ENCODE peak calls at places on chromosomes 4 and X, in six cellular contexts. X, S, D, C, U and A are unnamed samples.

GRCh38 chr4:15714616-15715015 is 11.8 kb downstream of the BST1 start:
- DNase-seq in X (no peak), S (no peak), D (no peak), C (peak; percentile 34), U (no peak), A (no peak)

GRCh38 chrX:97984641-97985040 is 1100.9 kb downstream of the RPA4 start:
- DNase-seq in X (no peak), S (no peak), D (no peak), C (no peak), U (no peak), A (no peak)

GRCh38 chr4:158032733-158033415 is 140.0 kb downstream of the GASK1B start:
- DNase-seq in X (no peak), S (no peak), D (no peak), C (no peak), U (no peak), A (no peak)

GRCh38 chrX:103063191-103063845 is 653 bp downstream of the BEX1 start:
- DNase-seq in X (no peak), S (peak; percentile 7), D (peak; percentile 9), C (no peak), U (no peak), A (no peak)

GRCh38 chrX:44306336-44306735 is 37.1 kb downstream of the EFHC2 start:
- DNase-seq in X (no peak), S (no peak), D (no peak), C (no peak), U (no peak), A (no peak)

GRCh38 chrX:134949271-134949670 is 41.5 kb upstream of the SMIM10 start:
- DNase-seq in X (no peak), S (no peak), D (peak; percentile 69), C (no peak), U (no peak), A (no peak)

GRCh38 chr4:3329887-3330286 is 37.1 kb downstream of the RGS12 start:
- DNase-seq in X (no peak), S (no peak), D (no peak), C (no peak), U (no peak), A (no peak)

GRCh38 chr4:175999944-176000343 is 65.7 kb upstream of the WDR17 start:
- DNase-seq in X (no peak), S (no peak), D (no peak), C (no peak), U (no peak), A (no peak)

GRCh38 chr4:147138171-147138570 is 192.5 kb upstream of the TTC29 start:
- DNase-seq in X (no peak), S (no peak), D (no peak), C (no peak), U (no peak), A (no peak)

GRCh38 chr4:111689214-111689613 is 456.0 kb upstream of the FAM241A start:
- DNase-seq in X (no peak), S (no peak), D (no peak), C (no peak), U (no peak), A (no peak)

GRCh38 chr4:181548873-181549541 is 694.2 kb upstream of the TENM3 start:
- DNase-seq in X (no peak), S (peak; percentile 10), D (peak; percentile 1), C (no peak), U (no peak), A (no peak)

GRCh38 chrX:154486052-154486395 is 391 bp downstream of the UBL4A start:
- DNase-seq in X (no peak), S (no peak), D (no peak), C (peak; percentile 27), U (no peak), A (no peak)

GRCh38 chr4:129379429-129379828 is 283.5 kb downstream of the C4orf33 start:
- DNase-seq in X (no peak), S (no peak), D (no peak), C (no peak), U (no peak), A (no peak)

GRCh38 chrX:48945517-48946348 is 11.7 kb downstream of the OTUD5 start:
- DNase-seq in X (no peak), S (no peak), D (peak; percentile 40), C (peak; percentile 33), U (no peak), A (no peak)

GRCh38 chrX:15465896-15466651 is 27.1 kb downstream of the PIR start:
- DNase-seq in X (no peak), S (no peak), D (no peak), C (no peak), U (no peak), A (no peak)

GRCh38 chr4:84878090-84878489 is 88.4 kb downstream of the WDFY3 start:
- DNase-seq in X (no peak), S (no peak), D (no peak), C (no peak), U (no peak), A (no peak)

GRCh38 chrX:63128509-63128908 is 222.6 kb downstream of the SPIN4 start:
- DNase-seq in X (no peak), S (no peak), D (peak; percentile 11), C (no peak), U (peak; percentile 53), A (no peak)

GRCh38 chr4:102554482-102554881 is 53.3 kb downstream of the NFKB1 start:
- DNase-seq in X (no peak), S (no peak), D (no peak), C (no peak), U (no peak), A (no peak)

GRCh38 chrX:153768311-153769157 is 4.5 kb downstream of the PLXNB3 start:
- DNase-seq in X (peak; percentile 23), S (no peak), D (no peak), C (no peak), U (no peak), A (peak; percentile 11)

GRCh38 chr4:76780781-76781697 is 116.9 kb downstream of the SOWAHB start:
- DNase-seq in X (no peak), S (no peak), D (no peak), C (no peak), U (no peak), A (no peak)

GRCh38 chrX:57137481-57137880 is 284 bp upstream of the SPIN2A start:
- DNase-seq in X (no peak), S (no peak), D (no peak), C (no peak), U (no peak), A (no peak)

GRCh38 chr4:47528651-47529050 is 43.6 kb downstream of the ATP10D start:
- DNase-seq in X (no peak), S (no peak), D (no peak), C (no peak), U (no peak), A (no peak)

GRCh38 chr4:147578057-147578476 is 39.1 kb upstream of the TMEM184C start:
- DNase-seq in X (no peak), S (no peak), D (peak; percentile 3), C (no peak), U (no peak), A (no peak)

GRCh38 chrX:115535844-115536243 is 25.1 kb upstream of the PLS3 start:
- DNase-seq in X (no peak), S (no peak), D (no peak), C (no peak), U (no peak), A (no peak)

DNA sequence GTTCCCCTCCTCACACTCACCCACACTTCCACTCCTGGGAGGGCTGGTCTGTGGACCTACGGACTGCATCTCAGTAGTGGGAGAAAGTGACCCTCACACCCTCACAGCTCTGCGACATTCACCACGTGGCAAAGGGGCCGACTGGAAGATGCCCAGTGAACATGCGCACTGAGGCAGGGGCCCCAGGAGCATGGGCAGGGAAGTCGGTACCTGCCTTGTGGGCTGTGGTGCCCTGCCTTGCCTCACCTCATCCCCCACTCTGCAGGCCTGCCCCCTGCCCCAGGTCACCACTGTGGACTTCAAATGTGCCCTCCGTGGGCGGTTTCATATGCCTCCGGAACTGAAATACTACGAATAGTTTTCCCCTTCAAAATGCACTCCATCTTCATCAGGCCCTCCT is 46.2 kb upstream of the XAGE1B start:
- DNase-seq in X (no peak), S (no peak), D (no peak), C (no peak), U (no peak), A (no peak)
- TF ChIP-seq TAF1 in X (no peak), S (no peak), D (no peak), C (no peak), U (no peak), A (no peak)

GRCh38 chr4:108411836-108412235 is 208.5 kb upstream of the RPL34 start:
- DNase-seq in X (no peak), S (no peak), D (no peak), C (no peak), U (no peak), A (no peak)
- TF ChIP-seq POLR2A in X (no peak), S (no peak), D (no peak), C (no peak), U (no peak), A (no peak)

GRCh38 chr4:159768011-159768410 is 665.1 kb downstream of the RAPGEF2 start:
- DNase-seq in X (no peak), S (no peak), D (no peak), C (no peak), U (no peak), A (no peak)
- TF ChIP-seq TAF1 in X (no peak), S (no peak), D (no peak), C (no peak), U (no peak), A (no peak)

GRCh38 chrX:81120936-81121351 is 80.8 kb downstream of the HMGN5 start:
- DNase-seq in X (no peak), S (no peak), D (peak; percentile 18), C (peak; percentile 15), U (peak; percentile 30), A (no peak)

GRCh38 chrX:81120270-81120935 is 81.3 kb downstream of the HMGN5 start:
- DNase-seq in X (no peak), S (no peak), D (no peak), C (no peak), U (no peak), A (no peak)

DNA sequence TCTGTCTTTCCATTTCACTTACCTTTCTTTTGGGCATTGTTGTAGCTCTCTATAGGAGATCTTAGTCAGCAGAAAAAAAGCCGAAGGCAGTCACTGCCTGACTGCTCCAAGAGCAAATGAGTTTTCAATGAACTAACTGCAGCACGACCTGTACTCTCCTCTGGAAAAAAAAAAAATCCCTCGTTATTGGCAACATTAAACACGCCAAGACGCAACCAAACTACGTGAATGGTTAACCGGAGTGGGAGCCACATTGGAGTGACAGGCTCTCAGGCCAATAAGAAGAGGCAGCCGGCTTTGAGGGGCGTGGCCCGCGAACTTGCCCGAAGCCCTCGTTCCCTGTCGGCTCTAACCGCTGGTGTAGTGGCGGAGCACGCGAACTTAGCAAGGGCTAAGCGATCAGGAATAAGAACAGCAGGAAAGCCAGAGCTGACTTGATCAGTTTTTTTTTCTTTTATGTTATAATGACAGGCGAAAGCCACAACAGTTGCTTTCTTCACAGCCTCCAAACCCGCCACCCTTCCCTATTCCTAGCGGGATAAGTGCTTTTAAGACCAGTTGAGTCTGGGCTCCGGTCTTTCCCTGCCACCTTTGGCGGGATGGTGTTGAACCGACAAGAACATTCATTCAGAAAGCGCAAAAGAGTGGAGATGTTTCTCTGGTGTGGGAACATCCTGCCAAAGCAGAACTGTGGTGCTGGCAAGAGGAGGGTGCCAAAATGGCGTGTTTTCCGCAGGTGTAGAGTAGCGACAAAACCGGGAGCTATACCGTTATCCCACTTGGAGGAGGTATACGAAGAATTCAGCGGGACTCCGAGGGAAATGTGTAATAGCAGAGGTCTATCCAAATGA is 80.0 kb downstream of the HMGN5 start:
- DNase-seq in X (peak; percentile 25), S (peak; percentile 61), D (peak; percentile 41), C (peak; percentile 86), U (peak; percentile 76), A (peak; percentile 32)
- TF ChIP-seq POLR2A in X (no peak), S (no peak), D (no peak), C (peak; percentile 69), U (no peak), A (no peak)